ENCODE peak calls at places on chromosomes 2 and 18, in five cellular contexts. One of them, this sample, is unnamed.
A peak's percentile ranks its signal among the peaks of the same experiment; 100 is the strongest.

GRCh38 chr2:226881287-226881686 is 45.4 kb downstream of the RHBDD1 start:
- DNase-seq in DMS153: no peak
- DNase-seq in right atrium auricular region: no peak
- DNase-seq in HEK293T: no peak
- DNase-seq in body of pancreas: no peak
- DNase-seq in this sample: no peak

GRCh38 chr18:22713511-22713910 is 219.6 kb upstream of the RBBP8 start:
- DNase-seq in DMS153: no peak
- DNase-seq in body of pancreas: no peak
- DNase-seq in HEK293T: no peak
- DNase-seq in right atrium auricular region: no peak
- DNase-seq in this sample: no peak

GRCh38 chr2:100504542-100504941 is 34.3 kb downstream of the NMS start:
- DNase-seq in right atrium auricular region: no peak
- DNase-seq in body of pancreas: no peak
- DNase-seq in HEK293T: no peak
- DNase-seq in DMS153: no peak
- DNase-seq in this sample: no peak

GRCh38 chr2:143177081-143177786 is 48.0 kb downstream of the ARHGAP15 start:
- DNase-seq in right atrium auricular region: no peak
- DNase-seq in DMS153: no peak
- DNase-seq in body of pancreas: no peak
- DNase-seq in HEK293T: no peak
- DNase-seq in this sample: no peak

GRCh38 chr2:26412091-26412673 is 10.5 kb downstream of the DRC1 start:
- DNase-seq in body of pancreas: no peak
- DNase-seq in right atrium auricular region: no peak
- DNase-seq in HEK293T: no peak
- DNase-seq in DMS153: no peak
- DNase-seq in this sample: no peak

GRCh38 chr2:202267495-202267894 is 1.9 kb downstream of the NOP58 start:
- DNase-seq in DMS153: no peak
- DNase-seq in HEK293T: no peak
- DNase-seq in body of pancreas: no peak
- DNase-seq in right atrium auricular region: no peak
- DNase-seq in this sample: no peak

GRCh38 chr2:238064376-238064775 is 3.6 kb downstream of the SCLY start:
- DNase-seq in DMS153: no peak
- DNase-seq in body of pancreas: no peak
- DNase-seq in HEK293T: no peak
- DNase-seq in right atrium auricular region: peak; percentile 42
- DNase-seq in this sample: peak; percentile 54

GRCh38 chr18:50374753-50375391 is at the start of gene SKA1:
- DNase-seq in HEK293T: peak; percentile 93
- DNase-seq in right atrium auricular region: peak; percentile 89
- DNase-seq in body of pancreas: peak; percentile 95
- DNase-seq in DMS153: peak; percentile 91
- DNase-seq in this sample: peak; percentile 97

GRCh38 chr18:58446661-58447060 is 182.2 kb downstream of the ALPK2 start:
- DNase-seq in DMS153: no peak
- DNase-seq in HEK293T: no peak
- DNase-seq in body of pancreas: no peak
- DNase-seq in right atrium auricular region: no peak
- DNase-seq in this sample: no peak

GRCh38 chr2:113240150-113240914 is 38.4 kb downstream of the PAX8 start:
- DNase-seq in right atrium auricular region: peak; percentile 96
- DNase-seq in DMS153: peak; percentile 56
- DNase-seq in HEK293T: no peak
- DNase-seq in body of pancreas: peak; percentile 89
- DNase-seq in this sample: peak; percentile 60

GRCh38 chr2:36737131-36737750 is 40.7 kb downstream of the VIT start:
- DNase-seq in right atrium auricular region: no peak
- DNase-seq in DMS153: no peak
- DNase-seq in body of pancreas: no peak
- DNase-seq in HEK293T: no peak
- DNase-seq in this sample: no peak

GRCh38 chr2:241224068-241224850 is 35.8 kb downstream of the ANO7 start:
- DNase-seq in body of pancreas: no peak
- DNase-seq in DMS153: no peak
- DNase-seq in HEK293T: no peak
- DNase-seq in right atrium auricular region: no peak
- DNase-seq in this sample: no peak

GRCh38 chr2:37616674-37616999 is 54.8 kb downstream of the CDC42EP3 start:
- DNase-seq in body of pancreas: no peak
- DNase-seq in HEK293T: no peak
- DNase-seq in DMS153: no peak
- DNase-seq in right atrium auricular region: no peak
- DNase-seq in this sample: peak; percentile 44

GRCh38 chr2:216710531-216711282 is 15.4 kb upstream of the IGFBP5 start:
- DNase-seq in HEK293T: no peak
- DNase-seq in DMS153: no peak
- DNase-seq in body of pancreas: no peak
- DNase-seq in right atrium auricular region: no peak
- DNase-seq in this sample: peak; percentile 42

GRCh38 chr18:3604626-3605408 is 154.8 kb downstream of the TGIF1 start:
- DNase-seq in right atrium auricular region: peak; percentile 75
- DNase-seq in HEK293T: no peak
- DNase-seq in DMS153: no peak
- DNase-seq in body of pancreas: no peak
- DNase-seq in this sample: peak; percentile 68

GRCh38 chr2:69280017-69280671 is 106.9 kb downstream of the GFPT1 start:
- DNase-seq in body of pancreas: no peak
- DNase-seq in HEK293T: no peak
- DNase-seq in right atrium auricular region: no peak
- DNase-seq in DMS153: no peak
- DNase-seq in this sample: no peak

GRCh38 chr18:10353791-10354190 is 100.6 kb upstream of the APCDD1 start:
- DNase-seq in HEK293T: no peak
- DNase-seq in DMS153: no peak
- DNase-seq in body of pancreas: no peak
- DNase-seq in right atrium auricular region: no peak
- DNase-seq in this sample: peak; percentile 58